ENCODE peak calls at places on chromosomes 2 and 18, in six cellular contexts. S is neuronal stem cell, L is IMR-90, A is mesendoderm, X is H9, O is trophoblast cell. U is an unnamed sample.
A peak's percentile ranks its signal among the peaks of the same experiment; 100 is the strongest.

GRCh38 chr2:235793163-235793752 is 299.4 kb downstream of the AGAP1 start:
- DNase-seq in S (no peak), L (peak; percentile 24), A (peak; percentile 51), X (peak; percentile 73), O (no peak), U (peak; percentile 19)

GRCh38 chr2:140122001-140122400 is 1341.8 kb upstream of the NXPH2 start:
- DNase-seq in S (no peak), L (no peak), A (peak; percentile 17), X (no peak), O (no peak), U (peak; percentile 22)

GRCh38 chr2:145807978-145808377 is 1288.1 kb upstream of the ZEB2 start:
- DNase-seq in S (no peak), L (peak; percentile 17), A (no peak), X (no peak), O (no peak), U (peak; percentile 59)

GRCh38 chr2:230472619-230473018 is 56.6 kb downstream of the SP100 start:
- DNase-seq in S (no peak), L (peak; percentile 59), A (no peak), X (no peak), O (no peak), U (peak; percentile 29)

GRCh38 chr2:205197468-205198129 is 484.7 kb upstream of the NRP2 start:
- DNase-seq in S (no peak), L (no peak), A (no peak), X (no peak), O (no peak), U (no peak)

GRCh38 chr2:241499146-241499965 is 9.0 kb downstream of the STK25 start:
- DNase-seq in S (no peak), L (no peak), A (no peak), X (no peak), O (no peak), U (no peak)

GRCh38 chr2:130837175-130837810 is 579 bp downstream of the ARHGEF4 start:
- DNase-seq in S (no peak), L (no peak), A (no peak), X (no peak), O (no peak), U (no peak)

GRCh38 chr2:45014016-45014702 is 4.9 kb upstream of the SIX2 start:
- DNase-seq in S (no peak), L (no peak), A (peak; percentile 79), X (peak; percentile 83), O (no peak), U (no peak)

GRCh38 chr18:55385770-55386169 is 202.2 kb downstream of the TCF4 start:
- DNase-seq in S (no peak), L (no peak), A (no peak), X (no peak), O (no peak), U (no peak)

GRCh38 chr18:76977681-76978234 is 154.8 kb downstream of the MBP start:
- DNase-seq in S (no peak), L (peak; percentile 30), A (no peak), X (no peak), O (no peak), U (no peak)

GRCh38 chr18:47775961-47776360 is 154.5 kb downstream of the SMAD2 start:
- DNase-seq in S (no peak), L (peak; percentile 21), A (peak; percentile 20), X (no peak), O (no peak), U (peak; percentile 7)

GRCh38 chr18:57576316-57576715 is 10.2 kb downstream of the FECH start:
- DNase-seq in S (no peak), L (no peak), A (no peak), X (no peak), O (no peak), U (no peak)

GRCh38 chr2:120762341-120763061 is 26.8 kb downstream of the GLI2 start:
- DNase-seq in S (no peak), L (no peak), A (no peak), X (peak; percentile 19), O (no peak), U (no peak)

GRCh38 chr2:120760446-120761135 is 24.9 kb downstream of the GLI2 start:
- DNase-seq in S (no peak), L (peak; percentile 38), A (no peak), X (peak; percentile 19), O (no peak), U (peak; percentile 64)

GRCh38 chr2:120763516-120763915 is 27.8 kb downstream of the GLI2 start:
- DNase-seq in S (no peak), L (no peak), A (no peak), X (peak; percentile 27), O (no peak), U (peak; percentile 37)

GRCh38 chr2:120759543-120760331 is 24.1 kb downstream of the GLI2 start:
- DNase-seq in S (no peak), L (no peak), A (no peak), X (peak; percentile 33), O (no peak), U (no peak)

DNA sequence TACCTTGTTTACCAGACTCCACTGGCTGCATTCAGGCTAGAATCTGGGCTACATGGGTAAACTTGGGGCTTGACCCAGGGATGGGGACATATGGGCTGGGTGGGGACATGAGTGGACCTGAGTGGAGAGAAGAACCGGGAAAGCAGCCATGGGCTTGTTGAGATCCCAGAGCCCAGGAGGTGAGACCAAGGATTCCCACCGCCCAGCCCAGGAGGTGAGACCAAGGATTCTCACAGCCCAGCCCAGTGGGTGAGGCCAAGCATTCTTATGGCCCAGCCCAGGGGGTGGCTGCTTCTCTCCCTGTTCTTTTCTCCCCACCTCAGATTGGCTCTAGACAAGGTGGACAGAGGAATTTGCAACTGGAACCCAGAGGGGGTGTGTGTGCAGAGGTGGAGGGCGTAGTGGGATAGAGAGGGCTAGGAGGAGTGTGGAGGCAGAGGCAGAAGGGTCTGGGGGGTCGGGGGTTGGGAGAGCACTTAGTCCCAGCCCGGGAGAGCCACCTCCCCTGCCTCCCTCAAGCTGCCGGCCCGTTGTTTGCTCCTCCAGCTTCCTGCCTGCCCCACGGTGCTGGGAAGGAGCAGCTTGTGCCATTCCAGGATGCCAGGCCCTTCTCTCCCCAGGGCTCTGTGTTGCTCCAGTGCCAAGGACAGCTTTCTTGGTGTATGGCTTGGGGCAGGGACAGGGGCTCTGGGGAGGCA is 25.6 kb downstream of the GLI2 start:
- DNase-seq in S (no peak), L (no peak), A (no peak), X (peak; percentile 25), O (no peak), U (no peak)
- H3K79me1 ChIP-seq in S (peaks cover 27% of the 10 kb centered on the region), L (peaks cover 84% of the 10 kb centered on the region), A (peaks cover 50% of the 10 kb centered on the region), X (peaks cover 5% of the 10 kb centered on the region), O (peaks cover 9% of the 10 kb centered on the region), U (peaks cover 51% of the 10 kb centered on the region)

DNA sequence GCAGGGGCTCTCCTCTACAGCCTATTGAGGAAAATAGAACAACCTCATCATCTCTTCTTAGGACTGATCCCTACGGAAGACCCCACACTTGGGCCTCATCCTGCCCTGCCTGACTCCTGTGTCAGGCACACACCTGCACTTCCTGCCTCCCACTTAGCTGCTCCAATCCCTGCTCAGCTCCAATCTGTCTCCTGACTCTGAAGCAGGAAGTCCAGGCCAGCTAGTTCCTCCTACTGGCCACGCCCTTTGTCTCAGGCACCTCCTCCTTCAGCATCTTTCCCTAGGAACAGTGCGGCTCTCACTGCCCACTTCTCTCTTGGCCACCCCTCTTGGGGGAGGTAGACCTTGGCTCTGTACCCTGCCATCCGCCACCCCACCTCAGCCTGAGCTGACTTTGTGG is 135.8 kb downstream of the CELF4 start:
- DNase-seq in S (no peak), L (no peak), A (peak; percentile 48), X (no peak), O (no peak), U (no peak)
- H3K4me2 ChIP-seq in S (no peak overlapping the region), L (no peak overlapping the region), A (no peak overlapping the region), X (no peak overlapping the region), O (no peak overlapping the region), U (no peak overlapping the region)

GRCh38 chr2:120761911-120762310 is 26.2 kb downstream of the GLI2 start:
- DNase-seq in S (no peak), L (no peak), A (no peak), X (peak; percentile 19), O (no peak), U (no peak)
- H3K79me1 ChIP-seq in S (peaks cover 29% of the 10 kb centered on the region), L (peaks cover 90% of the 10 kb centered on the region), A (peaks cover 52% of the 10 kb centered on the region), X (peaks cover 5% of the 10 kb centered on the region), O (peaks cover 14% of the 10 kb centered on the region), U (peaks cover 55% of the 10 kb centered on the region)

GRCh38 chr18:78986018-78986481 is 6.4 kb downstream of the SALL3 start:
- DNase-seq in S (no peak), L (no peak), A (peak; percentile 75), X (no peak), O (no peak), U (no peak)
- H3K4me2 ChIP-seq in S (peak overlapping the region; percentile 45), L (no peak overlapping the region), A (peak overlapping the region; percentile 16), X (peak overlapping the region; percentile 82), O (peak overlapping the region; percentile 43), U (no peak overlapping the region)

GRCh38 chr2:236856856-236857616 is 228.7 kb upstream of the COPS8 start:
- DNase-seq in S (peak; percentile 41), L (no peak), A (peak; percentile 79), X (no peak), O (no peak), U (no peak)

GRCh38 chr2:236853558-236853957 is 232.1 kb upstream of the COPS8 start:
- DNase-seq in S (peak; percentile 77), L (no peak), A (peak; percentile 31), X (no peak), O (no peak), U (no peak)

GRCh38 chr2:236852977-236853374 is 232.7 kb upstream of the COPS8 start:
- DNase-seq in S (no peak), L (no peak), A (no peak), X (no peak), O (peak; percentile 59), U (peak; percentile 36)

GRCh38 chr2:236855866-236856855 is 229.5 kb upstream of the COPS8 start:
- DNase-seq in S (no peak), L (no peak), A (peak; percentile 39), X (no peak), O (peak; percentile 67), U (no peak)

GRCh38 chr2:236855176-236855865 is 230.4 kb upstream of the COPS8 start:
- DNase-seq in S (no peak), L (no peak), A (no peak), X (no peak), O (no peak), U (no peak)
- H3K79me1 ChIP-seq in S (no peaks in the 10 kb centered on the region), L (no peaks in the 10 kb centered on the region), A (no peaks in the 10 kb centered on the region), X (no peaks in the 10 kb centered on the region), O (peaks cover 46% of the 10 kb centered on the region), U (no peaks in the 10 kb centered on the region)

GRCh38 chr18:42168487-42168886 is 213.5 kb downstream of the PIK3C3 start:
- DNase-seq in S (no peak), L (no peak), A (no peak), X (no peak), O (no peak), U (no peak)
- H3K4me2 ChIP-seq in S (no peak overlapping the region), L (no peak overlapping the region), A (no peak overlapping the region), X (no peak overlapping the region), O (no peak overlapping the region), U (no peak overlapping the region)

DNA sequence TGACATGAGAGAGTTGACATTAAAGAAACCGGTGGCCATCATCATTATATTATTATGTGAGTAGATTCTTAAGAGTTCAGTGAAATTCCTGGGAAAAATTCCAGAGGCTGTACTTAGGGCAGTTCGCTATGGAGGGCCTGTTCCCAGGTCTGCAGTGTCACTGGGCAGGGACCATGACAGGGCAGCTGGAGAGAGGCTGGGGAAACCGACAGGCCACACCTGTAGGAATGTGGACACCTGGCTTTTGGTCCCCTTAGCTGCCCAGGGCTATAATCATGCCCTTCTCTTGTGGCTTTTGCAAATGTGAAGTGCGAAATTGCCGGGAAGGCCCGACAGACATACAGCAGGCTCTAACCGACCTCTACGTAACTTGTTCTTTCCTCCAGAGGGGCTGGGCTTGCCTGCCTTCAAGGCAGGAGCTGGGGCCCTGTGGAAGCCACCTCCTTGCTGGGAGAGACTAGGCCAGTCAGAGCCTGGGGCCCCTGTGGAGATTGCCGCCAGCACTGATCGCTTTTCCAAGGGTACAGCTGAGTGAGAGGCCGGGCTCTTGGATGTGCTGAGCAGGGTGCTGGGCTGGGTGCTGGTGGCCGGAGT is 31.2 kb downstream of the GLI2 start:
- DNase-seq in S (no peak), L (peak; percentile 50), A (peak; percentile 79), X (peak; percentile 43), O (peak; percentile 65), U (peak; percentile 55)
- H3K79me1 ChIP-seq in S (peaks cover 39% of the 10 kb centered on the region), L (peaks cover 89% of the 10 kb centered on the region), A (peaks cover 59% of the 10 kb centered on the region), X (no peaks in the 10 kb centered on the region), O (peaks cover 18% of the 10 kb centered on the region), U (peaks cover 43% of the 10 kb centered on the region)

U was measured in mesenchymal stem cell.